ENCODE peak calls at places on chromosomes 12 and 14, in eight cellular contexts. Q is GM20000; Y is left lung; H is stimulated activated CD4-positive, alpha-beta T cell treated with anti-CD3 and anti-CD28 coated beads, TNF-alpha, amount 100 ng/mL, for 48 hours; L is NCI-H1694 treated with DMSO at 0.1 percent for 48 hours; M is NT2/D1; R is hippocampal formation; T is activated CD8-positive, alpha-beta T cell treated with anti-CD3 and anti-CD28 coated beads, Interleukin-2, amount 10 ng/mL, durations not matched to agents 7 days and 5 days. S is an unnamed sample.

GRCh38 chr14:92680781-92681650 is 67.4 kb downstream of the LGMN start:
- DNase-seq in Q (peak), Y (peak), H (peak), L (peak), M (peak), R (peak), T (peak), S (peak)

GRCh38 chr12:124645530-124646244 is 78.3 kb upstream of the NCOR2 start:
- DNase-seq in Q (no peak), Y (no peak), H (no peak), L (no peak), M (no peak), R (no peak), T (no peak), S (no peak)

GRCh38 chr12:52942914-52943207 is 6.1 kb upstream of the KRT18 start:
- DNase-seq in Q (no peak), Y (no peak), H (no peak), L (no peak), M (no peak), R (no peak), T (no peak), S (no peak)

GRCh38 chr14:69636051-69636639 is 24.7 kb downstream of the SUSD6 start:
- DNase-seq in Q (no peak), Y (peak), H (no peak), L (no peak), M (no peak), R (no peak), T (no peak), S (peak)

GRCh38 chr12:46167412-46167811 is 101.4 kb downstream of the SLC38A1 start:
- DNase-seq in Q (no peak), Y (no peak), H (no peak), L (no peak), M (no peak), R (no peak), T (no peak), S (no peak)

GRCh38 chr12:67430708-67431335 is 161.7 kb downstream of the CAND1 start:
- DNase-seq in Q (no peak), Y (peak), H (no peak), L (peak), M (no peak), R (peak), T (no peak), S (no peak)

GRCh38 chr12:127830730-127831129 is 436.2 kb upstream of the TMEM132C start:
- DNase-seq in Q (no peak), Y (no peak), H (no peak), L (no peak), M (no peak), R (no peak), T (no peak), S (no peak)

GRCh38 chr14:53368714-53369191 is 215.6 kb upstream of the DDHD1 start:
- DNase-seq in Q (no peak), Y (no peak), H (no peak), L (no peak), M (no peak), R (no peak), T (no peak), S (no peak)

GRCh38 chr12:104462931-104463339 is 6.2 kb downstream of the CHST11 start:
- DNase-seq in Q (peak), Y (no peak), H (no peak), L (no peak), M (no peak), R (no peak), T (peak), S (peak)

GRCh38 chr14:73426877-73427276 is 31.5 kb downstream of the NUMB start:
- DNase-seq in Q (no peak), Y (no peak), H (no peak), L (no peak), M (no peak), R (no peak), T (no peak), S (peak)

GRCh38 chr14:21070610-21071224 is 613 bp downstream of the ARHGEF40 start:
- DNase-seq in Q (peak), Y (no peak), H (no peak), L (no peak), M (no peak), R (peak), T (peak), S (no peak)

GRCh38 chr12:90085491-90086274 is 377.0 kb upstream of the ATP2B1 start:
- DNase-seq in Q (no peak), Y (no peak), H (no peak), L (no peak), M (no peak), R (no peak), T (no peak), S (no peak)

GRCh38 chr14:67221982-67222328 is 19.3 kb upstream of the PALS1 start:
- DNase-seq in Q (no peak), Y (no peak), H (no peak), L (no peak), M (no peak), R (no peak), T (no peak), S (no peak)

GRCh38 chr12:645563-646071 is 17.6 kb downstream of the NINJ2 start:
- DNase-seq in Q (no peak), Y (no peak), H (no peak), L (no peak), M (no peak), R (peak), T (no peak), S (no peak)

GRCh38 chr12:127162902-127163301 is 1104.1 kb upstream of the TMEM132C start:
- DNase-seq in Q (no peak), Y (no peak), H (no peak), L (no peak), M (no peak), R (no peak), T (peak), S (peak)

GRCh38 chr12:109539508-109539907 is 33.8 kb downstream of the MMAB start:
- DNase-seq in Q (no peak), Y (no peak), H (no peak), L (no peak), M (no peak), R (no peak), T (no peak), S (no peak)

GRCh38 chr14:23669441-23669840 is 33.3 kb downstream of the DHRS2 start:
- DNase-seq in Q (no peak), Y (no peak), H (no peak), L (no peak), M (no peak), R (no peak), T (no peak), S (no peak)

S was measured in GM12865.